ENCODE peak calls at places on chromosomes 1 and 21, in eight cellular contexts. One of them, this sample, is unnamed.

GRCh38 chr1:172343246-172344099 is 77.0 kb upstream of the C1orf105 start:
- DNase-seq in stimulated activated CD4-positive, alpha-beta T cell treated with anti-CD3 and anti-CD28 coated beads, Interleukin-15, amount 100 ng/mL, for 24 hours: no peak
- DNase-seq in CD8-positive, alpha-beta memory T cell: no peak
- DNase-seq in GM12891: no peak
- DNase-seq in MV-4-11: peak; percentile 51
- DNase-seq in stimulated activated CD8-positive, alpha-beta memory T cell treated with anti-CD3 and anti-CD28 coated beads, Interleukin-2, amount 100 ng/mL, for 1 hour: no peak
- DNase-seq in T47D: no peak
- DNase-seq in ELF-1: no peak
- DNase-seq in this sample: no peak

GRCh38 chr1:69103705-69104385 is 463.9 kb upstream of the LRRC7 start:
- DNase-seq in stimulated activated CD8-positive, alpha-beta memory T cell treated with anti-CD3 and anti-CD28 coated beads, Interleukin-2, amount 100 ng/mL, for 1 hour: no peak
- DNase-seq in GM12891: no peak
- DNase-seq in T47D: no peak
- DNase-seq in MV-4-11: no peak
- DNase-seq in stimulated activated CD4-positive, alpha-beta T cell treated with anti-CD3 and anti-CD28 coated beads, Interleukin-15, amount 100 ng/mL, for 24 hours: no peak
- DNase-seq in CD8-positive, alpha-beta memory T cell: no peak
- DNase-seq in ELF-1: no peak
- DNase-seq in this sample: no peak

GRCh38 chr1:44267438-44267837 is 54.2 kb downstream of the DMAP1 start:
- DNase-seq in stimulated activated CD8-positive, alpha-beta memory T cell treated with anti-CD3 and anti-CD28 coated beads, Interleukin-2, amount 100 ng/mL, for 1 hour: no peak
- DNase-seq in CD8-positive, alpha-beta memory T cell: no peak
- DNase-seq in GM12891: no peak
- DNase-seq in ELF-1: peak; percentile 34
- DNase-seq in MV-4-11: no peak
- DNase-seq in T47D: no peak
- DNase-seq in stimulated activated CD4-positive, alpha-beta T cell treated with anti-CD3 and anti-CD28 coated beads, Interleukin-15, amount 100 ng/mL, for 24 hours: no peak
- DNase-seq in this sample: no peak

GRCh38 chr1:168636200-168636599 is 59.8 kb downstream of the XCL1 start:
- DNase-seq in stimulated activated CD8-positive, alpha-beta memory T cell treated with anti-CD3 and anti-CD28 coated beads, Interleukin-2, amount 100 ng/mL, for 1 hour: no peak
- DNase-seq in ELF-1: no peak
- DNase-seq in stimulated activated CD4-positive, alpha-beta T cell treated with anti-CD3 and anti-CD28 coated beads, Interleukin-15, amount 100 ng/mL, for 24 hours: no peak
- DNase-seq in CD8-positive, alpha-beta memory T cell: no peak
- DNase-seq in GM12891: no peak
- DNase-seq in T47D: no peak
- DNase-seq in MV-4-11: no peak
- DNase-seq in this sample: no peak

GRCh38 chr1:67577646-67578045 is 107.4 kb upstream of the GADD45A start:
- DNase-seq in T47D: no peak
- DNase-seq in stimulated activated CD8-positive, alpha-beta memory T cell treated with anti-CD3 and anti-CD28 coated beads, Interleukin-2, amount 100 ng/mL, for 1 hour: no peak
- DNase-seq in stimulated activated CD4-positive, alpha-beta T cell treated with anti-CD3 and anti-CD28 coated beads, Interleukin-15, amount 100 ng/mL, for 24 hours: no peak
- DNase-seq in ELF-1: no peak
- DNase-seq in MV-4-11: no peak
- DNase-seq in CD8-positive, alpha-beta memory T cell: no peak
- DNase-seq in GM12891: no peak
- DNase-seq in this sample: no peak

GRCh38 chr21:42381347-42381984 is 14.4 kb downstream of the TMPRSS3 start:
- DNase-seq in MV-4-11: peak; percentile 45
- DNase-seq in CD8-positive, alpha-beta memory T cell: no peak
- DNase-seq in T47D: peak; percentile 62
- DNase-seq in ELF-1: peak; percentile 67
- DNase-seq in stimulated activated CD4-positive, alpha-beta T cell treated with anti-CD3 and anti-CD28 coated beads, Interleukin-15, amount 100 ng/mL, for 24 hours: peak; percentile 43
- DNase-seq in stimulated activated CD8-positive, alpha-beta memory T cell treated with anti-CD3 and anti-CD28 coated beads, Interleukin-2, amount 100 ng/mL, for 1 hour: no peak
- DNase-seq in GM12891: no peak
- DNase-seq in this sample: peak; percentile 76

GRCh38 chr1:228158151-228158571 is 7.4 kb upstream of the IBA57 start:
- DNase-seq in CD8-positive, alpha-beta memory T cell: no peak
- DNase-seq in stimulated activated CD4-positive, alpha-beta T cell treated with anti-CD3 and anti-CD28 coated beads, Interleukin-15, amount 100 ng/mL, for 24 hours: no peak
- DNase-seq in T47D: no peak
- DNase-seq in ELF-1: peak; percentile 61
- DNase-seq in stimulated activated CD8-positive, alpha-beta memory T cell treated with anti-CD3 and anti-CD28 coated beads, Interleukin-2, amount 100 ng/mL, for 1 hour: no peak
- DNase-seq in MV-4-11: no peak
- DNase-seq in GM12891: no peak
- DNase-seq in this sample: no peak

GRCh38 chr1:97337250-97338030 is 583.4 kb downstream of the DPYD start:
- DNase-seq in MV-4-11: no peak
- DNase-seq in GM12891: no peak
- DNase-seq in ELF-1: no peak
- DNase-seq in T47D: no peak
- DNase-seq in CD8-positive, alpha-beta memory T cell: no peak
- DNase-seq in stimulated activated CD4-positive, alpha-beta T cell treated with anti-CD3 and anti-CD28 coated beads, Interleukin-15, amount 100 ng/mL, for 24 hours: no peak
- DNase-seq in stimulated activated CD8-positive, alpha-beta memory T cell treated with anti-CD3 and anti-CD28 coated beads, Interleukin-2, amount 100 ng/mL, for 1 hour: no peak
- DNase-seq in this sample: no peak

GRCh38 chr1:168419746-168420145 is 124.1 kb downstream of the XCL2 start:
- DNase-seq in GM12891: no peak
- DNase-seq in MV-4-11: no peak
- DNase-seq in CD8-positive, alpha-beta memory T cell: no peak
- DNase-seq in stimulated activated CD4-positive, alpha-beta T cell treated with anti-CD3 and anti-CD28 coated beads, Interleukin-15, amount 100 ng/mL, for 24 hours: no peak
- DNase-seq in ELF-1: no peak
- DNase-seq in T47D: no peak
- DNase-seq in stimulated activated CD8-positive, alpha-beta memory T cell treated with anti-CD3 and anti-CD28 coated beads, Interleukin-2, amount 100 ng/mL, for 1 hour: no peak
- DNase-seq in this sample: no peak

GRCh38 chr1:19799877-19800804 is at the start of gene TMCO4:
- DNase-seq in CD8-positive, alpha-beta memory T cell: peak; percentile 39
- DNase-seq in ELF-1: no peak
- DNase-seq in stimulated activated CD8-positive, alpha-beta memory T cell treated with anti-CD3 and anti-CD28 coated beads, Interleukin-2, amount 100 ng/mL, for 1 hour: peak; percentile 6
- DNase-seq in T47D: peak; percentile 23
- DNase-seq in MV-4-11: peak; percentile 89
- DNase-seq in stimulated activated CD4-positive, alpha-beta T cell treated with anti-CD3 and anti-CD28 coated beads, Interleukin-15, amount 100 ng/mL, for 24 hours: peak; percentile 68
- DNase-seq in GM12891: peak; percentile 45
- DNase-seq in this sample: no peak

GRCh38 chr1:78840447-78841251 is 165.9 kb downstream of the ADGRL4 start:
- DNase-seq in stimulated activated CD8-positive, alpha-beta memory T cell treated with anti-CD3 and anti-CD28 coated beads, Interleukin-2, amount 100 ng/mL, for 1 hour: no peak
- DNase-seq in ELF-1: peak; percentile 59
- DNase-seq in MV-4-11: no peak
- DNase-seq in stimulated activated CD4-positive, alpha-beta T cell treated with anti-CD3 and anti-CD28 coated beads, Interleukin-15, amount 100 ng/mL, for 24 hours: no peak
- DNase-seq in GM12891: no peak
- DNase-seq in T47D: no peak
- DNase-seq in CD8-positive, alpha-beta memory T cell: no peak
- DNase-seq in this sample: peak; percentile 36

GRCh38 chr1:6673816-6674398 is 27.7 kb downstream of the DNAJC11 start:
- DNase-seq in MV-4-11: no peak
- DNase-seq in CD8-positive, alpha-beta memory T cell: no peak
- DNase-seq in ELF-1: no peak
- DNase-seq in T47D: no peak
- DNase-seq in stimulated activated CD8-positive, alpha-beta memory T cell treated with anti-CD3 and anti-CD28 coated beads, Interleukin-2, amount 100 ng/mL, for 1 hour: no peak
- DNase-seq in GM12891: no peak
- DNase-seq in stimulated activated CD4-positive, alpha-beta T cell treated with anti-CD3 and anti-CD28 coated beads, Interleukin-15, amount 100 ng/mL, for 24 hours: no peak
- DNase-seq in this sample: no peak

GRCh38 chr1:12021616-12022015 is 2.3 kb downstream of the MIIP start:
- DNase-seq in T47D: no peak
- DNase-seq in stimulated activated CD8-positive, alpha-beta memory T cell treated with anti-CD3 and anti-CD28 coated beads, Interleukin-2, amount 100 ng/mL, for 1 hour: no peak
- DNase-seq in MV-4-11: no peak
- DNase-seq in stimulated activated CD4-positive, alpha-beta T cell treated with anti-CD3 and anti-CD28 coated beads, Interleukin-15, amount 100 ng/mL, for 24 hours: no peak
- DNase-seq in CD8-positive, alpha-beta memory T cell: no peak
- DNase-seq in ELF-1: no peak
- DNase-seq in GM12891: no peak
- DNase-seq in this sample: no peak

GRCh38 chr1:211621471-211622198 is 42.7 kb upstream of the SLC30A1 start:
- DNase-seq in MV-4-11: no peak
- DNase-seq in CD8-positive, alpha-beta memory T cell: no peak
- DNase-seq in ELF-1: no peak
- DNase-seq in T47D: no peak
- DNase-seq in stimulated activated CD8-positive, alpha-beta memory T cell treated with anti-CD3 and anti-CD28 coated beads, Interleukin-2, amount 100 ng/mL, for 1 hour: no peak
- DNase-seq in GM12891: no peak
- DNase-seq in stimulated activated CD4-positive, alpha-beta T cell treated with anti-CD3 and anti-CD28 coated beads, Interleukin-15, amount 100 ng/mL, for 24 hours: no peak
- DNase-seq in this sample: no peak

GRCh38 chr1:233730380-233730779 is 116.5 kb downstream of the KCNK1 start:
- DNase-seq in stimulated activated CD4-positive, alpha-beta T cell treated with anti-CD3 and anti-CD28 coated beads, Interleukin-15, amount 100 ng/mL, for 24 hours: no peak
- DNase-seq in stimulated activated CD8-positive, alpha-beta memory T cell treated with anti-CD3 and anti-CD28 coated beads, Interleukin-2, amount 100 ng/mL, for 1 hour: no peak
- DNase-seq in MV-4-11: no peak
- DNase-seq in ELF-1: no peak
- DNase-seq in CD8-positive, alpha-beta memory T cell: no peak
- DNase-seq in GM12891: no peak
- DNase-seq in T47D: no peak
- DNase-seq in this sample: no peak

GRCh38 chr1:198529414-198529813 is 11.1 kb downstream of the ATP6V1G3 start:
- DNase-seq in CD8-positive, alpha-beta memory T cell: no peak
- DNase-seq in stimulated activated CD4-positive, alpha-beta T cell treated with anti-CD3 and anti-CD28 coated beads, Interleukin-15, amount 100 ng/mL, for 24 hours: no peak
- DNase-seq in ELF-1: no peak
- DNase-seq in MV-4-11: no peak
- DNase-seq in stimulated activated CD8-positive, alpha-beta memory T cell treated with anti-CD3 and anti-CD28 coated beads, Interleukin-2, amount 100 ng/mL, for 1 hour: no peak
- DNase-seq in GM12891: no peak
- DNase-seq in T47D: no peak
- DNase-seq in this sample: no peak

GRCh38 chr1:160877221-160877620 is 7.8 kb downstream of the ITLN1 start:
- DNase-seq in stimulated activated CD8-positive, alpha-beta memory T cell treated with anti-CD3 and anti-CD28 coated beads, Interleukin-2, amount 100 ng/mL, for 1 hour: no peak
- DNase-seq in CD8-positive, alpha-beta memory T cell: no peak
- DNase-seq in stimulated activated CD4-positive, alpha-beta T cell treated with anti-CD3 and anti-CD28 coated beads, Interleukin-15, amount 100 ng/mL, for 24 hours: no peak
- DNase-seq in ELF-1: no peak
- DNase-seq in MV-4-11: peak; percentile 38
- DNase-seq in GM12891: no peak
- DNase-seq in T47D: no peak
- DNase-seq in this sample: no peak

GRCh38 chr1:39205102-39205780 is 746 bp downstream of the MACF1 start:
- DNase-seq in GM12891: no peak
- DNase-seq in ELF-1: peak; percentile 95
- DNase-seq in stimulated activated CD8-positive, alpha-beta memory T cell treated with anti-CD3 and anti-CD28 coated beads, Interleukin-2, amount 100 ng/mL, for 1 hour: peak; percentile 54
- DNase-seq in stimulated activated CD4-positive, alpha-beta T cell treated with anti-CD3 and anti-CD28 coated beads, Interleukin-15, amount 100 ng/mL, for 24 hours: peak; percentile 82
- DNase-seq in CD8-positive, alpha-beta memory T cell: no peak
- DNase-seq in MV-4-11: peak; percentile 87
- DNase-seq in T47D: no peak
- DNase-seq in this sample: no peak

GRCh38 chr1:3219005-3219724 is 150.2 kb downstream of the PRDM16 start:
- DNase-seq in stimulated activated CD4-positive, alpha-beta T cell treated with anti-CD3 and anti-CD28 coated beads, Interleukin-15, amount 100 ng/mL, for 24 hours: no peak
- DNase-seq in stimulated activated CD8-positive, alpha-beta memory T cell treated with anti-CD3 and anti-CD28 coated beads, Interleukin-2, amount 100 ng/mL, for 1 hour: no peak
- DNase-seq in T47D: peak; percentile 25
- DNase-seq in CD8-positive, alpha-beta memory T cell: no peak
- DNase-seq in GM12891: no peak
- DNase-seq in MV-4-11: no peak
- DNase-seq in ELF-1: peak; percentile 34
- DNase-seq in this sample: no peak

GRCh38 chr1:31559715-31560114 is 16.6 kb upstream of the TINAGL1 start:
- DNase-seq in MV-4-11: no peak
- DNase-seq in CD8-positive, alpha-beta memory T cell: no peak
- DNase-seq in T47D: no peak
- DNase-seq in stimulated activated CD4-positive, alpha-beta T cell treated with anti-CD3 and anti-CD28 coated beads, Interleukin-15, amount 100 ng/mL, for 24 hours: no peak
- DNase-seq in GM12891: no peak
- DNase-seq in ELF-1: no peak
- DNase-seq in stimulated activated CD8-positive, alpha-beta memory T cell treated with anti-CD3 and anti-CD28 coated beads, Interleukin-2, amount 100 ng/mL, for 1 hour: no peak
- DNase-seq in this sample: no peak

GRCh38 chr1:2856821-2857290 is 55.4 kb upstream of the TTC34 start:
- DNase-seq in CD8-positive, alpha-beta memory T cell: no peak
- DNase-seq in ELF-1: no peak
- DNase-seq in stimulated activated CD8-positive, alpha-beta memory T cell treated with anti-CD3 and anti-CD28 coated beads, Interleukin-2, amount 100 ng/mL, for 1 hour: no peak
- DNase-seq in MV-4-11: no peak
- DNase-seq in stimulated activated CD4-positive, alpha-beta T cell treated with anti-CD3 and anti-CD28 coated beads, Interleukin-15, amount 100 ng/mL, for 24 hours: no peak
- DNase-seq in T47D: no peak
- DNase-seq in GM12891: no peak
- DNase-seq in this sample: no peak

GRCh38 chr1:221756830-221757551 is 15.1 kb upstream of the DUSP10 start:
- DNase-seq in CD8-positive, alpha-beta memory T cell: no peak
- DNase-seq in ELF-1: no peak
- DNase-seq in T47D: no peak
- DNase-seq in MV-4-11: no peak
- DNase-seq in stimulated activated CD4-positive, alpha-beta T cell treated with anti-CD3 and anti-CD28 coated beads, Interleukin-15, amount 100 ng/mL, for 24 hours: no peak
- DNase-seq in stimulated activated CD8-positive, alpha-beta memory T cell treated with anti-CD3 and anti-CD28 coated beads, Interleukin-2, amount 100 ng/mL, for 1 hour: no peak
- DNase-seq in GM12891: no peak
- DNase-seq in this sample: no peak

This sample was measured in H9.